ENCODE peak calls at places on chromosomes 16 and 17, in four cellular contexts. One of them, this sample, is unnamed.

GRCh38 chr17:71032746-71033273 is 863.5 kb downstream of the KCNJ2 start:
- DNase-seq in CD4-positive, CD25-positive, alpha-beta regulatory T cell: no peak
- DNase-seq in left lung: no peak
- DNase-seq in psoas muscle: no peak
- DNase-seq in this sample: no peak

GRCh38 chr16:17131351-17131750 is 339.4 kb downstream of the XYLT1 start:
- DNase-seq in CD4-positive, CD25-positive, alpha-beta regulatory T cell: no peak
- DNase-seq in left lung: no peak
- DNase-seq in psoas muscle: no peak
- DNase-seq in this sample: no peak

GRCh38 chr16:64892843-64893242 is 229.0 kb downstream of the CDH11 start:
- DNase-seq in psoas muscle: no peak
- DNase-seq in left lung: no peak
- DNase-seq in CD4-positive, CD25-positive, alpha-beta regulatory T cell: no peak
- DNase-seq in this sample: no peak

GRCh38 chr17:31579265-31579664 is 187.8 kb downstream of the RAB11FIP4 start:
- DNase-seq in CD4-positive, CD25-positive, alpha-beta regulatory T cell: no peak
- DNase-seq in psoas muscle: no peak
- DNase-seq in left lung: no peak
- DNase-seq in this sample: no peak

GRCh38 chr17:75575728-75576127 is 11.9 kb upstream of the MYO15B start:
- DNase-seq in left lung: no peak
- DNase-seq in CD4-positive, CD25-positive, alpha-beta regulatory T cell: no peak
- DNase-seq in psoas muscle: no peak
- DNase-seq in this sample: no peak

GRCh38 chr17:80316431-80316830 is 55.8 kb downstream of the RNF213 start:
- DNase-seq in left lung: no peak
- DNase-seq in psoas muscle: no peak
- DNase-seq in CD4-positive, CD25-positive, alpha-beta regulatory T cell: no peak
- DNase-seq in this sample: no peak

GRCh38 chr16:57123969-57124674 is 31.7 kb downstream of the CPNE2 start:
- DNase-seq in left lung: peak; percentile 54
- DNase-seq in psoas muscle: no peak
- DNase-seq in CD4-positive, CD25-positive, alpha-beta regulatory T cell: no peak
- DNase-seq in this sample: no peak

GRCh38 chr17:81272616-81273015 is 22.5 kb downstream of the SLC38A10 start:
- DNase-seq in psoas muscle: no peak
- DNase-seq in CD4-positive, CD25-positive, alpha-beta regulatory T cell: no peak
- DNase-seq in left lung: no peak
- DNase-seq in this sample: no peak

GRCh38 chr17:54967621-54968258 is 714 bp downstream of the COX11 start:
- DNase-seq in psoas muscle: no peak
- DNase-seq in left lung: no peak
- DNase-seq in CD4-positive, CD25-positive, alpha-beta regulatory T cell: no peak
- DNase-seq in this sample: no peak

GRCh38 chr17:17314501-17315071 is 11.4 kb downstream of the NT5M start:
- DNase-seq in left lung: no peak
- DNase-seq in psoas muscle: no peak
- DNase-seq in CD4-positive, CD25-positive, alpha-beta regulatory T cell: no peak
- DNase-seq in this sample: no peak

GRCh38 chr17:9900744-9901143 is 4.3 kb downstream of the RCVRN start:
- DNase-seq in CD4-positive, CD25-positive, alpha-beta regulatory T cell: no peak
- DNase-seq in left lung: no peak
- DNase-seq in psoas muscle: no peak
- DNase-seq in this sample: no peak

GRCh38 chr16:21646721-21647561 is 5.5 kb downstream of the IGSF6 start:
- DNase-seq in CD4-positive, CD25-positive, alpha-beta regulatory T cell: peak; percentile 43
- DNase-seq in left lung: no peak
- DNase-seq in psoas muscle: no peak
- DNase-seq in this sample: peak; percentile 29

GRCh38 chr17:72826602-72827001 is 265.9 kb downstream of the SLC39A11 start:
- DNase-seq in psoas muscle: no peak
- DNase-seq in CD4-positive, CD25-positive, alpha-beta regulatory T cell: no peak
- DNase-seq in left lung: no peak
- DNase-seq in this sample: no peak

GRCh38 chr17:48238933-48239602 is 131.5 kb downstream of the SNX11 start:
- DNase-seq in left lung: no peak
- DNase-seq in CD4-positive, CD25-positive, alpha-beta regulatory T cell: no peak
- DNase-seq in psoas muscle: no peak
- DNase-seq in this sample: no peak

GRCh38 chr16:20938426-20938825 is 37.9 kb downstream of the LYRM1 start:
- DNase-seq in left lung: no peak
- DNase-seq in psoas muscle: no peak
- DNase-seq in CD4-positive, CD25-positive, alpha-beta regulatory T cell: no peak
- DNase-seq in this sample: no peak

GRCh38 chr17:65830356-65830755 is 268.9 kb upstream of the AXIN2 start:
- DNase-seq in psoas muscle: no peak
- DNase-seq in CD4-positive, CD25-positive, alpha-beta regulatory T cell: no peak
- DNase-seq in left lung: no peak
- DNase-seq in this sample: no peak

GRCh38 chr17:65833214-65833613 is 271.8 kb upstream of the AXIN2 start:
- DNase-seq in psoas muscle: no peak
- DNase-seq in CD4-positive, CD25-positive, alpha-beta regulatory T cell: no peak
- DNase-seq in left lung: no peak
- DNase-seq in this sample: no peak
- H3K9me3 ChIP-seq in psoas muscle: peaks cover 27% of the 10 kb centered on the region
- H3K9me3 ChIP-seq in CD4-positive, CD25-positive, alpha-beta regulatory T cell: peaks cover 17% of the 10 kb centered on the region
- H3K9me3 ChIP-seq in left lung: no peaks in the 10 kb centered on the region
- H3K9me3 ChIP-seq in this sample: peaks cover 3% of the 10 kb centered on the region

DNA sequence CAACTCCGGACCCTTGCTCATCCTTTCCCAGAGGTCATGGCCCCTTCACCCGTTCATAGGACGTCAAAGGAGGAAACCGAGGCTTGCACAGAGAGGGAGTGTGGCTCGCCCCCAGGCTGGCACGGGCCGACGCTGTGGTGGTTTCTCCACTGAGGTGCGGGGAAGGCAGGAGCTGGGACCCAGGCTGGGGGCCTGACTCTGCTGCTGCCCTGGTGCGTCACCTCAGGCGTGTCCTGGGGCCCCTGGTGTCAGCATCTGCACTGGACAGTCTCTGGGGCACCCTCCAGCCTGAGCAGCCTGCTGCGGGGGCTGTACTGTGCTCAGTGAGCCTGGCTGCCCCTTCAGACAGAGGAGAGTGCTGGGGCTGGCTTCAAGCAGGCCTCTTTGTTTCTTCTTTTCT is 7.4 kb downstream of the MAP2K3 start:
- DNase-seq in CD4-positive, CD25-positive, alpha-beta regulatory T cell: no peak
- DNase-seq in psoas muscle: peak; percentile 47
- DNase-seq in left lung: no peak
- DNase-seq in this sample: no peak
- H3K9me3 ChIP-seq in CD4-positive, CD25-positive, alpha-beta regulatory T cell: no peaks in the 10 kb centered on the region
- H3K9me3 ChIP-seq in psoas muscle: no peaks in the 10 kb centered on the region
- H3K9me3 ChIP-seq in left lung: no peaks in the 10 kb centered on the region
- H3K9me3 ChIP-seq in this sample: no peaks in the 10 kb centered on the region

GRCh38 chr17:52737071-52737470 is 578.6 kb upstream of the CA10 start:
- DNase-seq in psoas muscle: no peak
- DNase-seq in CD4-positive, CD25-positive, alpha-beta regulatory T cell: no peak
- DNase-seq in left lung: no peak
- DNase-seq in this sample: no peak
- H3K9me3 ChIP-seq in psoas muscle: no peaks in the 10 kb centered on the region
- H3K9me3 ChIP-seq in CD4-positive, CD25-positive, alpha-beta regulatory T cell: no peaks in the 10 kb centered on the region
- H3K9me3 ChIP-seq in left lung: no peaks in the 10 kb centered on the region
- H3K9me3 ChIP-seq in this sample: peaks cover 2% of the 10 kb centered on the region

GRCh38 chr16:3304370-3304769 is 860 bp downstream of the TIGD7 start:
- DNase-seq in left lung: no peak
- DNase-seq in psoas muscle: no peak
- DNase-seq in CD4-positive, CD25-positive, alpha-beta regulatory T cell: no peak
- DNase-seq in this sample: no peak
- H3K9me3 ChIP-seq in left lung: peaks cover 4% of the 10 kb centered on the region
- H3K9me3 ChIP-seq in psoas muscle: peaks cover 53% of the 10 kb centered on the region
- H3K9me3 ChIP-seq in CD4-positive, CD25-positive, alpha-beta regulatory T cell: peaks cover 74% of the 10 kb centered on the region
- H3K9me3 ChIP-seq in this sample: peaks cover 16% of the 10 kb centered on the region

GRCh38 chr16:66678314-66678713 is 18.2 kb downstream of the CMTM4 start:
- DNase-seq in CD4-positive, CD25-positive, alpha-beta regulatory T cell: no peak
- DNase-seq in left lung: no peak
- DNase-seq in psoas muscle: no peak
- DNase-seq in this sample: no peak
- H3K9me3 ChIP-seq in CD4-positive, CD25-positive, alpha-beta regulatory T cell: no peaks in the 10 kb centered on the region
- H3K9me3 ChIP-seq in left lung: no peaks in the 10 kb centered on the region
- H3K9me3 ChIP-seq in psoas muscle: no peaks in the 10 kb centered on the region
- H3K9me3 ChIP-seq in this sample: no peaks in the 10 kb centered on the region

DNA sequence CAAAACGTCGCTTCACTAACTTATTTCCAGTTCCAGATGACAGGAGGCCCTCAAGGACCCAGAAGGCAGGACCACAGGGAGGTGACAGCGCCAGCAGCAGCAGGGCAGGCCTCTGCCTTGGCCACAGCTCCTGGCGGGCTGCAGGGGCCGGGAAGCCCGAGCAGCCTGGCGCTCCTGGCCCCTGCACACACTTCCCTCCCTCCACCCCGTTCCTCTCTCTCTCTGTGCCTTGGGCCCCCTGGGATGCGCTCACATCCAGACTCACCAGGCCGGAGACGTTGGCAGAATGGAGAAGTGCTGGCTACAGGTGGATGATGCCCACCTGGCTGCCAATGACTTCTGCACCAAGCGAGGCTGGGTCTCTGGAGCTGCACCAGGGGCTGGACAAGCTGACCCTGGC is 12.7 kb downstream of the ZNF594 start:
- DNase-seq in left lung: no peak
- DNase-seq in CD4-positive, CD25-positive, alpha-beta regulatory T cell: no peak
- DNase-seq in psoas muscle: no peak
- DNase-seq in this sample: no peak
- H3K9me3 ChIP-seq in left lung: peaks cover 26% of the 10 kb centered on the region
- H3K9me3 ChIP-seq in CD4-positive, CD25-positive, alpha-beta regulatory T cell: peaks cover 89% of the 10 kb centered on the region
- H3K9me3 ChIP-seq in psoas muscle: peaks cover 92% of the 10 kb centered on the region
- H3K9me3 ChIP-seq in this sample: peaks cover 37% of the 10 kb centered on the region

GRCh38 chr16:3220839-3221238 is 14.1 kb downstream of the ZNF200 start:
- DNase-seq in CD4-positive, CD25-positive, alpha-beta regulatory T cell: no peak
- DNase-seq in psoas muscle: no peak
- DNase-seq in left lung: no peak
- DNase-seq in this sample: no peak
- H3K9me3 ChIP-seq in CD4-positive, CD25-positive, alpha-beta regulatory T cell: peaks cover 53% of the 10 kb centered on the region
- H3K9me3 ChIP-seq in psoas muscle: peaks cover 69% of the 10 kb centered on the region
- H3K9me3 ChIP-seq in left lung: peaks cover 22% of the 10 kb centered on the region
- H3K9me3 ChIP-seq in this sample: peaks cover 27% of the 10 kb centered on the region

GRCh38 chr16:35142809-35143192 is 1683.4 kb downstream of the TP53TG3F start:
- DNase-seq in CD4-positive, CD25-positive, alpha-beta regulatory T cell: no peak
- DNase-seq in psoas muscle: no peak
- DNase-seq in left lung: no peak
- DNase-seq in this sample: no peak
- H3K9me3 ChIP-seq in CD4-positive, CD25-positive, alpha-beta regulatory T cell: peaks cover 61% of the 10 kb centered on the region
- H3K9me3 ChIP-seq in psoas muscle: no peaks in the 10 kb centered on the region
- H3K9me3 ChIP-seq in left lung: no peaks in the 10 kb centered on the region
- H3K9me3 ChIP-seq in this sample: no peaks in the 10 kb centered on the region

GRCh38 chr16:81973737-81974136 is 37.5 kb downstream of the SDR42E1 start:
- DNase-seq in psoas muscle: no peak
- DNase-seq in CD4-positive, CD25-positive, alpha-beta regulatory T cell: no peak
- DNase-seq in left lung: no peak
- DNase-seq in this sample: no peak
- H3K9me3 ChIP-seq in psoas muscle: peaks cover 17% of the 10 kb centered on the region
- H3K9me3 ChIP-seq in CD4-positive, CD25-positive, alpha-beta regulatory T cell: peaks cover 12% of the 10 kb centered on the region
- H3K9me3 ChIP-seq in left lung: no peaks in the 10 kb centered on the region
- H3K9me3 ChIP-seq in this sample: peaks cover 4% of the 10 kb centered on the region